ENCODE peak calls at places on chromosomes 6 and 20, in six cellular contexts. One of them, this sample, is unnamed.

GRCh38 chr20:48298851-48299484 is 513.7 kb upstream of the SULF2 start:
- DNase-seq in NCI-H1436: no peak
- DNase-seq in EH: peak
- DNase-seq in astrocyte of the spinal cord: peak
- DNase-seq in AG08396: peak
- DNase-seq in T-cell: no peak
- DNase-seq in this sample: no peak

GRCh38 chr20:17856024-17856564 is 112.5 kb downstream of the SNX5 start:
- DNase-seq in NCI-H1436: peak
- DNase-seq in EH: no peak
- DNase-seq in astrocyte of the spinal cord: no peak
- DNase-seq in AG08396: no peak
- DNase-seq in T-cell: no peak
- DNase-seq in this sample: no peak

GRCh38 chr6:153941768-153942167 is 97.3 kb upstream of the OPRM1 start:
- DNase-seq in NCI-H1436: no peak
- DNase-seq in EH: no peak
- DNase-seq in astrocyte of the spinal cord: no peak
- DNase-seq in AG08396: no peak
- DNase-seq in T-cell: no peak
- DNase-seq in this sample: no peak

GRCh38 chr20:16240355-16240754 is 332.9 kb downstream of the KIF16B start:
- DNase-seq in NCI-H1436: no peak
- DNase-seq in EH: no peak
- DNase-seq in astrocyte of the spinal cord: no peak
- DNase-seq in AG08396: no peak
- DNase-seq in T-cell: no peak
- DNase-seq in this sample: no peak

GRCh38 chr20:2783908-2784566 is 16.4 kb downstream of the CPXM1 start:
- DNase-seq in NCI-H1436: no peak
- DNase-seq in EH: no peak
- DNase-seq in astrocyte of the spinal cord: no peak
- DNase-seq in AG08396: no peak
- DNase-seq in T-cell: no peak
- DNase-seq in this sample: no peak

GRCh38 chr6:54050750-54051149 is 60.5 kb upstream of the MLIP start:
- DNase-seq in NCI-H1436: no peak
- DNase-seq in EH: no peak
- DNase-seq in astrocyte of the spinal cord: no peak
- DNase-seq in AG08396: no peak
- DNase-seq in T-cell: no peak
- DNase-seq in this sample: no peak

GRCh38 chr6:151847064-151847463 is 39.6 kb downstream of the ESR1 start:
- DNase-seq in NCI-H1436: no peak
- DNase-seq in EH: peak
- DNase-seq in astrocyte of the spinal cord: peak
- DNase-seq in AG08396: peak
- DNase-seq in T-cell: no peak
- DNase-seq in this sample: no peak

GRCh38 chr6:154522576-154522975 is 12.1 kb upstream of the CNKSR3 start:
- DNase-seq in NCI-H1436: no peak
- DNase-seq in EH: no peak
- DNase-seq in astrocyte of the spinal cord: peak
- DNase-seq in AG08396: no peak
- DNase-seq in T-cell: no peak
- DNase-seq in this sample: no peak

GRCh38 chr6:22108199-22108598 is 188.6 kb downstream of the PRL start:
- DNase-seq in NCI-H1436: no peak
- DNase-seq in EH: no peak
- DNase-seq in astrocyte of the spinal cord: peak
- DNase-seq in AG08396: no peak
- DNase-seq in T-cell: no peak
- DNase-seq in this sample: no peak

GRCh38 chr6:5471044-5471443 is 209.7 kb downstream of the FARS2 start:
- DNase-seq in NCI-H1436: peak
- DNase-seq in EH: peak
- DNase-seq in astrocyte of the spinal cord: peak
- DNase-seq in AG08396: peak
- DNase-seq in T-cell: peak
- DNase-seq in this sample: peak

GRCh38 chr6:151004415-151005024 is 139.0 kb downstream of the MTHFD1L start:
- DNase-seq in NCI-H1436: peak
- DNase-seq in EH: peak
- DNase-seq in astrocyte of the spinal cord: peak
- DNase-seq in AG08396: peak
- DNase-seq in T-cell: no peak
- DNase-seq in this sample: peak

GRCh38 chr6:40947876-40948514 is 91.0 kb downstream of the UNC5CL start:
- DNase-seq in NCI-H1436: no peak
- DNase-seq in EH: peak
- DNase-seq in astrocyte of the spinal cord: peak
- DNase-seq in AG08396: peak
- DNase-seq in T-cell: no peak
- DNase-seq in this sample: no peak

GRCh38 chr6:19781269-19781668 is 55.9 kb upstream of the ID4 start:
- DNase-seq in NCI-H1436: no peak
- DNase-seq in EH: no peak
- DNase-seq in astrocyte of the spinal cord: no peak
- DNase-seq in AG08396: no peak
- DNase-seq in T-cell: no peak
- DNase-seq in this sample: no peak

GRCh38 chr6:50277774-50278173 is 228.0 kb upstream of the DEFB112 start:
- DNase-seq in NCI-H1436: no peak
- DNase-seq in EH: no peak
- DNase-seq in astrocyte of the spinal cord: no peak
- DNase-seq in AG08396: no peak
- DNase-seq in T-cell: no peak
- DNase-seq in this sample: no peak

GRCh38 chr6:17855381-17855780 is 132.1 kb downstream of the KIF13A start:
- DNase-seq in NCI-H1436: no peak
- DNase-seq in EH: peak
- DNase-seq in astrocyte of the spinal cord: no peak
- DNase-seq in AG08396: no peak
- DNase-seq in T-cell: no peak
- DNase-seq in this sample: no peak

GRCh38 chr20:41509801-41510200 is 108.4 kb downstream of the CHD6 start:
- DNase-seq in NCI-H1436: no peak
- DNase-seq in EH: peak
- DNase-seq in astrocyte of the spinal cord: peak
- DNase-seq in AG08396: peak
- DNase-seq in T-cell: no peak
- DNase-seq in this sample: peak

GRCh38 chr20:56626367-56627121 is 2.6 kb upstream of the TFAP2C start:
- DNase-seq in NCI-H1436: no peak
- DNase-seq in EH: peak
- DNase-seq in astrocyte of the spinal cord: peak
- DNase-seq in AG08396: peak
- DNase-seq in T-cell: no peak
- DNase-seq in this sample: no peak

GRCh38 chr6:40410792-40411191 is 176.4 kb downstream of the LRFN2 start:
- DNase-seq in NCI-H1436: no peak
- DNase-seq in EH: no peak
- DNase-seq in astrocyte of the spinal cord: no peak
- DNase-seq in AG08396: no peak
- DNase-seq in T-cell: no peak
- DNase-seq in this sample: no peak

GRCh38 chr6:97819680-97820079 is 536.7 kb upstream of the MMS22L start:
- DNase-seq in NCI-H1436: no peak
- DNase-seq in EH: no peak
- DNase-seq in astrocyte of the spinal cord: no peak
- DNase-seq in AG08396: no peak
- DNase-seq in T-cell: no peak
- DNase-seq in this sample: no peak

GRCh38 chr6:2403546-2403945 is 158.1 kb upstream of the GMDS start:
- DNase-seq in NCI-H1436: no peak
- DNase-seq in EH: no peak
- DNase-seq in astrocyte of the spinal cord: no peak
- DNase-seq in AG08396: no peak
- DNase-seq in T-cell: no peak
- DNase-seq in this sample: no peak

GRCh38 chr6:33740794-33741193 is 5.9 kb downstream of the IP6K3 start:
- DNase-seq in NCI-H1436: no peak
- DNase-seq in EH: no peak
- DNase-seq in astrocyte of the spinal cord: no peak
- DNase-seq in AG08396: no peak
- DNase-seq in T-cell: no peak
- DNase-seq in this sample: no peak

GRCh38 chr20:1364106-1364505 is 28.7 kb downstream of the FKBP1A start:
- DNase-seq in NCI-H1436: no peak
- DNase-seq in EH: no peak
- DNase-seq in astrocyte of the spinal cord: no peak
- DNase-seq in AG08396: no peak
- DNase-seq in T-cell: no peak
- DNase-seq in this sample: no peak

GRCh38 chr20:34651200-34651599 is 25.7 kb downstream of the PIGU start:
- DNase-seq in NCI-H1436: no peak
- DNase-seq in EH: no peak
- DNase-seq in astrocyte of the spinal cord: no peak
- DNase-seq in AG08396: no peak
- DNase-seq in T-cell: no peak
- DNase-seq in this sample: no peak

GRCh38 chr6:53702316-53702715 is 36.8 kb upstream of the KLHL31 start:
- DNase-seq in NCI-H1436: no peak
- DNase-seq in EH: no peak
- DNase-seq in astrocyte of the spinal cord: no peak
- DNase-seq in AG08396: no peak
- DNase-seq in T-cell: no peak
- DNase-seq in this sample: no peak

GRCh38 chr6:158628542-158628941 is 16.0 kb downstream of the DYNLT1 start:
- DNase-seq in NCI-H1436: no peak
- DNase-seq in EH: no peak
- DNase-seq in astrocyte of the spinal cord: no peak
- DNase-seq in AG08396: no peak
- DNase-seq in T-cell: no peak
- DNase-seq in this sample: no peak

GRCh38 chr20:16606468-16606867 is 33.2 kb upstream of the KIF16B start:
- DNase-seq in NCI-H1436: no peak
- DNase-seq in EH: no peak
- DNase-seq in astrocyte of the spinal cord: no peak
- DNase-seq in AG08396: no peak
- DNase-seq in T-cell: no peak
- DNase-seq in this sample: no peak

GRCh38 chr20:63972312-63973159 is 2.8 kb upstream of the ZNF512B start:
- DNase-seq in NCI-H1436: no peak
- DNase-seq in EH: no peak
- DNase-seq in astrocyte of the spinal cord: no peak
- DNase-seq in AG08396: no peak
- DNase-seq in T-cell: no peak
- DNase-seq in this sample: no peak

GRCh38 chr20:49505518-49505917 is 23.1 kb upstream of the KCNB1 start:
- DNase-seq in NCI-H1436: no peak
- DNase-seq in EH: peak
- DNase-seq in astrocyte of the spinal cord: peak
- DNase-seq in AG08396: no peak
- DNase-seq in T-cell: no peak
- DNase-seq in this sample: no peak

GRCh38 chr6:19723533-19723932 is 113.6 kb upstream of the ID4 start:
- DNase-seq in NCI-H1436: no peak
- DNase-seq in EH: peak
- DNase-seq in astrocyte of the spinal cord: peak
- DNase-seq in AG08396: peak
- DNase-seq in T-cell: no peak
- DNase-seq in this sample: no peak

GRCh38 chr6:18990313-18990978 is 603.3 kb downstream of the RNF144B start:
- DNase-seq in NCI-H1436: peak
- DNase-seq in EH: peak
- DNase-seq in astrocyte of the spinal cord: peak
- DNase-seq in AG08396: peak
- DNase-seq in T-cell: no peak
- DNase-seq in this sample: peak

GRCh38 chr6:151417477-151417876 is 26.1 kb upstream of the ZBTB2 start:
- DNase-seq in NCI-H1436: no peak
- DNase-seq in EH: no peak
- DNase-seq in astrocyte of the spinal cord: no peak
- DNase-seq in AG08396: no peak
- DNase-seq in T-cell: no peak
- DNase-seq in this sample: no peak

GRCh38 chr6:29941006-29941405 is 1.3 kb upstream of the HLA-A start:
- DNase-seq in NCI-H1436: no peak
- DNase-seq in EH: peak
- DNase-seq in astrocyte of the spinal cord: no peak
- DNase-seq in AG08396: no peak
- DNase-seq in T-cell: no peak
- DNase-seq in this sample: no peak

GRCh38 chr6:167565884-167566491 is 241.1 kb downstream of the TTLL2 start:
- DNase-seq in NCI-H1436: no peak
- DNase-seq in EH: no peak
- DNase-seq in astrocyte of the spinal cord: no peak
- DNase-seq in AG08396: no peak
- DNase-seq in T-cell: no peak
- DNase-seq in this sample: peak